ENCODE peak calls at places on chromosomes 11 and 22, in five cellular contexts. One of them, this sample, is unnamed. For H3K4me1, the result is how much of the 10 kb centered on the place peaks cover.

GRCh38 chr22:20887375-20887774 is 28.6 kb downstream of the SNAP29 start:
- DNase-seq in uterus: no peak
- DNase-seq in K562: peak
- DNase-seq in body of pancreas: no peak
- DNase-seq in gastrocnemius medialis: no peak
- DNase-seq in this sample: no peak

GRCh38 chr11:65205602-65205967 is 23.9 kb downstream of the CAPN1 start:
- DNase-seq in uterus: no peak
- DNase-seq in K562: no peak
- DNase-seq in gastrocnemius medialis: no peak
- DNase-seq in body of pancreas: no peak
- DNase-seq in this sample: peak

GRCh38 chr11:118996926-118997626 is 862 bp upstream of the CENATAC start:
- DNase-seq in uterus: no peak
- DNase-seq in gastrocnemius medialis: no peak
- DNase-seq in K562: peak
- DNase-seq in body of pancreas: no peak
- DNase-seq in this sample: no peak

GRCh38 chr22:49460662-49461371 is 366.9 kb downstream of the BRD1 start:
- DNase-seq in gastrocnemius medialis: no peak
- DNase-seq in uterus: no peak
- DNase-seq in K562: no peak
- DNase-seq in body of pancreas: no peak
- DNase-seq in this sample: no peak

GRCh38 chr11:2089536-2090165 is 49.5 kb downstream of the IGF2 start:
- DNase-seq in gastrocnemius medialis: no peak
- DNase-seq in uterus: no peak
- DNase-seq in K562: peak
- DNase-seq in body of pancreas: no peak
- DNase-seq in this sample: peak

GRCh38 chr11:114890076-114890475 is 211.7 kb downstream of the NXPE2 start:
- DNase-seq in K562: no peak
- DNase-seq in uterus: no peak
- DNase-seq in gastrocnemius medialis: no peak
- DNase-seq in body of pancreas: no peak
- DNase-seq in this sample: no peak

GRCh38 chr22:44026630-44027511 is 2.8 kb downstream of the PARVB start:
- DNase-seq in gastrocnemius medialis: peak
- DNase-seq in body of pancreas: peak
- DNase-seq in K562: peak
- DNase-seq in uterus: peak
- DNase-seq in this sample: peak

GRCh38 chr22:23878219-23878618 is 16.0 kb upstream of the MIF start:
- DNase-seq in body of pancreas: no peak
- DNase-seq in K562: no peak
- DNase-seq in gastrocnemius medialis: peak
- DNase-seq in uterus: no peak
- DNase-seq in this sample: no peak

GRCh38 chr22:34812631-34813030 is 253.3 kb upstream of the ISX start:
- DNase-seq in body of pancreas: no peak
- DNase-seq in uterus: no peak
- DNase-seq in K562: no peak
- DNase-seq in gastrocnemius medialis: no peak
- DNase-seq in this sample: no peak

GRCh38 chr11:36162909-36163434 is 126.3 kb downstream of the COMMD9 start:
- DNase-seq in body of pancreas: peak
- DNase-seq in uterus: no peak
- DNase-seq in gastrocnemius medialis: no peak
- DNase-seq in K562: no peak
- DNase-seq in this sample: no peak

GRCh38 chr22:50250555-50251471 is at the start of gene HDAC10:
- DNase-seq in body of pancreas: peak
- DNase-seq in gastrocnemius medialis: no peak
- DNase-seq in K562: peak
- DNase-seq in uterus: peak
- DNase-seq in this sample: peak

GRCh38 chr11:72860592-72860991 is 46.4 kb downstream of the ATG16L2 start:
- DNase-seq in K562: no peak
- DNase-seq in gastrocnemius medialis: no peak
- DNase-seq in body of pancreas: no peak
- DNase-seq in uterus: no peak
- DNase-seq in this sample: no peak

GRCh38 chr11:129999407-129999806 is 3.2 kb downstream of the PRDM10 start:
- DNase-seq in body of pancreas: no peak
- DNase-seq in K562: no peak
- DNase-seq in uterus: no peak
- DNase-seq in gastrocnemius medialis: no peak
- DNase-seq in this sample: no peak

GRCh38 chr11:296206-296975 is 2.9 kb downstream of the IFITM5 start:
- DNase-seq in K562: no peak
- DNase-seq in body of pancreas: peak
- DNase-seq in gastrocnemius medialis: no peak
- DNase-seq in uterus: no peak
- DNase-seq in this sample: no peak
- TF ChIP-seq POLR2A in K562: no peak
- TF ChIP-seq POLR2A in body of pancreas: no peak
- TF ChIP-seq POLR2A in gastrocnemius medialis: no peak
- TF ChIP-seq POLR2A in uterus: no peak
- TF ChIP-seq POLR2A in this sample: no peak

DNA sequence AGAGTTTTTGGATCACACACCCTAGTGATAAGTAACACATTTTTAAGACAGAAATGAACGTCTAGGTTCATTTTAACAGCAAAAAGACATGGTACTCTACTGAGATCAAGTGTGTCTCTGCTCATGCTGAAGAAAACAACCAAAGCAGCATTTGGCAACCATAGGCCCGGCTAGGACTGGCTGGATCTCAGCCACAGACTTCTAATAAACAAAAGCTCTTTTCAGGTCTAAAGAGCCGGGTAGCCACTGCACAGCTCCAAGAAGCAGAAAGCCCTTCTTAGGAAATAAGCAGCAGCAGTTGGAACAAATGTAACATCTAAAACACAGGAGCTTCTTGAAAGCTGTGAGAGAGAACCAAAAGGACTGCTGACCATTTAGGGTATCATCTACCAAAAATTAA is 37.7 kb downstream of the PITPNB start:
- DNase-seq in uterus: peak
- DNase-seq in gastrocnemius medialis: no peak
- DNase-seq in K562: no peak
- DNase-seq in body of pancreas: peak
- DNase-seq in this sample: no peak
- H3K4me1 ChIP-seq in uterus: under half
- H3K4me1 ChIP-seq in gastrocnemius medialis: under half
- H3K4me1 ChIP-seq in K562: under half
- H3K4me1 ChIP-seq in body of pancreas: under half
- H3K4me1 ChIP-seq in this sample: under half

GRCh38 chr11:12090761-12091261 is 19.6 kb upstream of the MICAL2 start:
- DNase-seq in gastrocnemius medialis: no peak
- DNase-seq in body of pancreas: peak
- DNase-seq in K562: no peak
- DNase-seq in uterus: no peak
- DNase-seq in this sample: no peak

GRCh38 chr11:12090061-12090572 is 20.3 kb upstream of the MICAL2 start:
- DNase-seq in K562: no peak
- DNase-seq in body of pancreas: no peak
- DNase-seq in gastrocnemius medialis: no peak
- DNase-seq in uterus: no peak
- DNase-seq in this sample: no peak

GRCh38 chr11:12089041-12089440 is 21.3 kb upstream of the MICAL2 start:
- DNase-seq in body of pancreas: no peak
- DNase-seq in uterus: no peak
- DNase-seq in gastrocnemius medialis: no peak
- DNase-seq in K562: no peak
- DNase-seq in this sample: no peak

GRCh38 chr11:12088531-12088930 is 21.9 kb upstream of the MICAL2 start:
- DNase-seq in uterus: no peak
- DNase-seq in K562: no peak
- DNase-seq in body of pancreas: no peak
- DNase-seq in gastrocnemius medialis: no peak
- DNase-seq in this sample: no peak

GRCh38 chr11:12089473-12089872 is 20.9 kb upstream of the MICAL2 start:
- DNase-seq in uterus: no peak
- DNase-seq in K562: no peak
- DNase-seq in body of pancreas: no peak
- DNase-seq in gastrocnemius medialis: no peak
- DNase-seq in this sample: no peak
- H3K27ac ChIP-seq in uterus: no peak
- H3K27ac ChIP-seq in K562: no peak
- H3K27ac ChIP-seq in body of pancreas: no peak
- H3K27ac ChIP-seq in gastrocnemius medialis: no peak
- H3K27ac ChIP-seq in this sample: no peak

GRCh38 chr22:41534219-41534618 is 10.1 kb downstream of the POLR3H start:
- DNase-seq in K562: no peak
- DNase-seq in body of pancreas: no peak
- DNase-seq in uterus: no peak
- DNase-seq in gastrocnemius medialis: no peak
- DNase-seq in this sample: no peak
- TF ChIP-seq POLR2A in K562: no peak
- TF ChIP-seq POLR2A in body of pancreas: no peak
- TF ChIP-seq POLR2A in uterus: no peak
- TF ChIP-seq POLR2A in gastrocnemius medialis: no peak
- TF ChIP-seq POLR2A in this sample: no peak